ENCODE peak calls at places on chromosomes 6 and 20, in five cellular contexts. I is adrenal gland; S is activated CD4-positive, alpha-beta T cell treated with anti-CD3 and anti-CD28 coated beads for 1 hour; A is CD8-positive, alpha-beta T cell; P is T-cell. N is an unnamed sample.

GRCh38 chr20:37741055-37741454 is 47.2 kb downstream of the CTNNBL1 start:
- DNase-seq in A (no peak), P (no peak), I (no peak), S (no peak), N (no peak)

GRCh38 chr6:43613721-43614395 is 15.2 kb downstream of the GTPBP2 start:
- DNase-seq in I (no peak), S (no peak), P (no peak), A (no peak), N (no peak)

GRCh38 chr6:38646166-38646565 is 6.4 kb upstream of the BTBD9 start:
- DNase-seq in S (no peak), I (no peak), P (no peak), A (no peak), N (no peak)

GRCh38 chr6:106520711-106521367 is 108.5 kb downstream of the RTN4IP1 start:
- DNase-seq in I (no peak), P (peak; percentile 85), S (peak; percentile 66), A (peak; percentile 77), N (no peak)

GRCh38 chr20:24469116-24470030 is at the start of gene SYNDIG1:
- DNase-seq in S (no peak), P (no peak), I (no peak), A (no peak), N (peak; percentile 52)

GRCh38 chr6:11139051-11139960 is 27.8 kb upstream of the ERVFRD-1 start:
- DNase-seq in A (no peak), S (no peak), I (no peak), P (no peak), N (no peak)

GRCh38 chr20:62922451-62922921 is 3.8 kb downstream of the DIDO1 start:
- DNase-seq in P (peak; percentile 48), S (peak; percentile 25), A (peak; percentile 66), I (no peak), N (peak; percentile 20)

GRCh38 chr6:151325075-151326050 is 66.0 kb downstream of the ZBTB2 start:
- DNase-seq in I (peak; percentile 32), S (no peak), P (peak; percentile 13), A (peak; percentile 50), N (peak; percentile 78)

GRCh38 chr20:45496166-45496565 is 19.3 kb downstream of the SPINT3 start:
- DNase-seq in S (no peak), I (no peak), P (no peak), A (no peak), N (no peak)

GRCh38 chr6:18388252-18388651 is 1.1 kb downstream of the RNF144B start:
- DNase-seq in I (no peak), P (no peak), S (no peak), A (no peak), N (no peak)

GRCh38 chr6:75024796-75025195 is 181.1 kb downstream of the COL12A1 start:
- DNase-seq in P (no peak), A (no peak), S (no peak), I (no peak), N (no peak)

GRCh38 chr6:1322725-1323219 is 10.9 kb downstream of the FOXQ1 start:
- DNase-seq in I (no peak), P (no peak), A (no peak), S (no peak), N (no peak)

GRCh38 chr6:81756690-81757089 is 4.2 kb upstream of the TENT5A start:
- DNase-seq in I (no peak), P (no peak), S (no peak), A (no peak), N (no peak)

GRCh38 chr6:3749390-3749978 is 2.0 kb downstream of the PXDC1 start:
- DNase-seq in S (no peak), A (no peak), P (no peak), I (no peak), N (no peak)

GRCh38 chr20:44848254-44849015 is 37.1 kb upstream of the YWHAB start:
- DNase-seq in S (no peak), P (no peak), I (no peak), A (no peak), N (no peak)

GRCh38 chr6:90118581-90118980 is 178.1 kb downstream of the BACH2 start:
- DNase-seq in P (no peak), S (no peak), I (no peak), A (no peak), N (no peak)

GRCh38 chr20:24662756-24663399 is 193.4 kb downstream of the SYNDIG1 start:
- DNase-seq in S (no peak), P (no peak), I (no peak), A (no peak), N (no peak)

GRCh38 chr6:37777272-37777736 is 42.2 kb upstream of the ZFAND3 start:
- DNase-seq in P (no peak), I (no peak), S (no peak), A (no peak), N (no peak)

GRCh38 chr20:37911838-37912273 is 8.9 kb downstream of the VSTM2L start:
- DNase-seq in P (no peak), A (no peak), S (no peak), I (no peak), N (peak; percentile 49)

GRCh38 chr20:52454660-52455059 is 263.1 kb upstream of the ZFP64 start:
- DNase-seq in S (no peak), I (no peak), A (no peak), P (no peak), N (no peak)

GRCh38 chr6:119454694-119455093 is 105.1 kb upstream of the MAN1A1 start:
- DNase-seq in I (peak; percentile 27), A (no peak), P (no peak), S (no peak), N (no peak)

GRCh38 chr6:43125119-43125518 is 46.0 kb upstream of the SRF start:
- DNase-seq in I (no peak), S (no peak), A (no peak), P (no peak), N (no peak)

GRCh38 chr20:33730946-33731692 is 677 bp upstream of the ZNF341 start:
- DNase-seq in P (peak; percentile 6), I (no peak), A (peak; percentile 50), S (no peak), N (no peak)

GRCh38 chr6:131923356-131923755 is 27.8 kb downstream of the CCN2 start:
- DNase-seq in A (no peak), P (no peak), I (peak; percentile 46), S (no peak), N (no peak)

GRCh38 chr6:21767891-21768659 is 174.5 kb downstream of the SOX4 start:
- DNase-seq in A (no peak), P (no peak), S (no peak), I (no peak), N (no peak)

GRCh38 chr20:17969884-17970409 is 1.1 kb downstream of the MGME1 start:
- DNase-seq in S (no peak), P (no peak), I (peak; percentile 35), A (no peak), N (no peak)

GRCh38 chr6:157498817-157499216 is 117.8 kb downstream of the ZDHHC14 start:
- DNase-seq in I (no peak), S (no peak), A (no peak), P (no peak), N (no peak)

GRCh38 chr20:51125774-51126173 is 102.9 kb upstream of the KCNG1 start:
- DNase-seq in P (no peak), S (no peak), A (no peak), I (no peak), N (no peak)

GRCh38 chr20:57598060-57598459 is 22.2 kb downstream of the ZBP1 start:
- DNase-seq in P (no peak), S (no peak), I (no peak), A (no peak), N (no peak)

GRCh38 chr6:36949636-36950035 is 4.9 kb upstream of the PI16 start:
- DNase-seq in I (no peak), A (no peak), S (no peak), P (no peak), N (no peak)

GRCh38 chr20:38537176-38537575 is 43.8 kb upstream of the ADIG start:
- DNase-seq in P (no peak), A (no peak), I (no peak), S (no peak), N (no peak)

GRCh38 chr6:27837636-27838512 is 74.3 kb downstream of the OR2B2 start:
- DNase-seq in P (peak; percentile 83), A (peak; percentile 86), I (peak; percentile 87), S (peak; percentile 63), N (peak; percentile 77)

GRCh38 chr20:32261644-32262043 is 15.8 kb upstream of the KIF3B start:
- DNase-seq in A (no peak), P (no peak), I (no peak), S (no peak), N (no peak)

GRCh38 chr6:79671605-79672266 is 40.6 kb downstream of the SH3BGRL2 start:
- DNase-seq in S (peak; percentile 15), I (peak; percentile 15), A (peak; percentile 82), P (peak; percentile 60), N (peak; percentile 27)